ENCODE peak calls at places on chromosomes 2 and 18, in six cellular contexts. W is iris pigment epithelial cell; T is activated CD4-positive, alpha-beta T cell treated with anti-CD3 and anti-CD28 coated beads for 48 hours; G is HTR-8/SVneo; N is AG08395; Z is stimulated activated CD4-positive, alpha-beta T cell treated with anti-CD3 and anti-CD28 coated beads, Interleukin-2, amount 100 ng/mL, for 24 hours. D is an unnamed sample.

GRCh38 chr2:117815946-117816345 is 1.5 kb downstream of the DDX18 start:
- DNase-seq in W (peak; percentile 5), T (no peak), G (no peak), N (no peak), Z (no peak), D (no peak)

GRCh38 chr2:111900859-111901258 is 2.5 kb downstream of the MERTK start:
- DNase-seq in W (peak; percentile 50), T (no peak), G (peak; percentile 41), N (no peak), Z (no peak), D (no peak)

GRCh38 chr18:64271975-64272659 is 123.2 kb upstream of the LINC00305 start:
- DNase-seq in W (no peak), T (no peak), G (no peak), N (no peak), Z (no peak), D (no peak)

GRCh38 chr2:119760237-119760807 is 600 bp downstream of the PTPN4 start:
- DNase-seq in W (no peak), T (peak; percentile 45), G (no peak), N (no peak), Z (peak; percentile 41), D (no peak)

GRCh38 chr2:53942280-53942679 is 28.5 kb downstream of the PSME4 start:
- DNase-seq in W (no peak), T (no peak), G (no peak), N (no peak), Z (no peak), D (no peak)

GRCh38 chr18:10490401-10491289 is 35.2 kb upstream of the NAPG start:
- DNase-seq in W (no peak), T (peak; percentile 81), G (no peak), N (peak; percentile 28), Z (peak; percentile 60), D (no peak)

GRCh38 chr2:138019289-138019688 is 55.0 kb downstream of the HNMT start:
- DNase-seq in W (no peak), T (no peak), G (no peak), N (no peak), Z (no peak), D (no peak)

GRCh38 chr2:100893753-100894530 is 74.0 kb downstream of the NPAS2 start:
- DNase-seq in W (no peak), T (no peak), G (no peak), N (no peak), Z (no peak), D (no peak)

GRCh38 chr2:49035477-49035876 is 118.8 kb downstream of the FSHR start:
- DNase-seq in W (no peak), T (no peak), G (no peak), N (no peak), Z (no peak), D (no peak)

GRCh38 chr18:55458456-55459238 is 129.3 kb downstream of the TCF4 start:
- DNase-seq in W (no peak), T (no peak), G (no peak), N (no peak), Z (no peak), D (no peak)

GRCh38 chr2:109612991-109613921 is 510 bp downstream of the SEPTIN10 start:
- DNase-seq in W (peak; percentile 61), T (peak; percentile 8), G (no peak), N (peak; percentile 29), Z (peak; percentile 10), D (peak; percentile 30)

GRCh38 chr18:4293337-4293736 is 161.8 kb downstream of the DLGAP1 start:
- DNase-seq in W (no peak), T (no peak), G (no peak), N (no peak), Z (no peak), D (no peak)

GRCh38 chr18:13178976-13179375 is 39.6 kb upstream of the LDLRAD4 start:
- DNase-seq in W (peak; percentile 57), T (peak; percentile 61), G (no peak), N (no peak), Z (no peak), D (no peak)

GRCh38 chr2:20439503-20439902 is 7.4 kb upstream of the RHOB start:
- DNase-seq in W (peak; percentile 29), T (no peak), G (no peak), N (no peak), Z (no peak), D (no peak)

GRCh38 chr2:9631976-9632700 is 1.3 kb upstream of the YWHAQ start:
- DNase-seq in W (no peak), T (no peak), G (no peak), N (no peak), Z (no peak), D (no peak)

GRCh38 chr18:11947214-11948119 is 33.8 kb upstream of the IMPA2 start:
- DNase-seq in W (peak; percentile 100), T (peak; percentile 76), G (peak; percentile 68), N (peak; percentile 82), Z (peak; percentile 68), D (peak; percentile 81)

GRCh38 chr2:95348609-95349567 is 51.7 kb downstream of the KCNIP3 start:
- DNase-seq in W (no peak), T (no peak), G (no peak), N (peak; percentile 33), Z (no peak), D (no peak)

GRCh38 chr2:19746611-19747309 is 155.0 kb downstream of the TTC32 start:
- DNase-seq in W (peak; percentile 22), T (peak; percentile 18), G (peak; percentile 71), N (no peak), Z (peak; percentile 13), D (peak; percentile 27)

GRCh38 chr18:25086876-25087275 is 265.1 kb downstream of the ZNF521 start:
- DNase-seq in W (no peak), T (no peak), G (no peak), N (no peak), Z (no peak), D (no peak)

GRCh38 chr2:96103906-96104861 is 12.2 kb downstream of the ADRA2B start:
- DNase-seq in W (no peak), T (no peak), G (no peak), N (no peak), Z (no peak), D (no peak)

GRCh38 chr18:21038201-21038600 is 73.4 kb downstream of the ROCK1 start:
- DNase-seq in W (no peak), T (no peak), G (no peak), N (no peak), Z (no peak), D (no peak)

GRCh38 chr2:3326871-3327270 is 50.7 kb downstream of the EIPR1 start:
- DNase-seq in W (no peak), T (no peak), G (no peak), N (no peak), Z (no peak), D (no peak)

GRCh38 chr18:56869189-56869777 is 218.1 kb downstream of the WDR7 start:
- DNase-seq in W (peak; percentile 75), T (no peak), G (peak; percentile 3), N (peak; percentile 41), Z (no peak), D (no peak)

GRCh38 chr18:58242435-58242834 is 198.4 kb downstream of the NEDD4L start:
- DNase-seq in W (no peak), T (no peak), G (no peak), N (no peak), Z (no peak), D (no peak)

GRCh38 chr2:274503-274902 is 9.8 kb downstream of the ACP1 start:
- DNase-seq in W (no peak), T (no peak), G (no peak), N (no peak), Z (no peak), D (no peak)

GRCh38 chr2:154013514-154013913 is 141.8 kb downstream of the GALNT13 start:
- DNase-seq in W (no peak), T (no peak), G (no peak), N (no peak), Z (no peak), D (no peak)

GRCh38 chr2:77552956-77553355 is 30.8 kb upstream of the LRRTM4 start:
- DNase-seq in W (peak; percentile 29), T (no peak), G (no peak), N (no peak), Z (no peak), D (no peak)

GRCh38 chr2:62577994-62578836 is 72.2 kb upstream of the TMEM17 start:
- DNase-seq in W (peak; percentile 91), T (no peak), G (peak; percentile 53), N (peak; percentile 72), Z (no peak), D (peak; percentile 31)

GRCh38 chr2:128446866-128447537 is 128.3 kb upstream of the HS6ST1 start:
- DNase-seq in W (no peak), T (no peak), G (no peak), N (no peak), Z (no peak), D (no peak)

GRCh38 chr2:128525653-128526052 is 207.0 kb upstream of the HS6ST1 start:
- DNase-seq in W (peak; percentile 24), T (no peak), G (no peak), N (no peak), Z (no peak), D (no peak)

GRCh38 chr2:127810156-127810636 is 775 bp downstream of the WDR33 start:
- DNase-seq in W (peak; percentile 51), T (no peak), G (no peak), N (peak; percentile 32), Z (no peak), D (no peak)

GRCh38 chr2:186624276-186624675 is 34.4 kb downstream of the ITGAV start:
- DNase-seq in W (no peak), T (no peak), G (no peak), N (no peak), Z (no peak), D (no peak)

GRCh38 chr2:75787532-75788132 is 76.9 kb upstream of the GCFC2 start:
- DNase-seq in W (peak; percentile 34), T (no peak), G (peak; percentile 30), N (peak; percentile 22), Z (no peak), D (peak; percentile 5)

D was measured in H54.